ENCODE peak calls at places on chromosomes 11 and 22, in six cellular contexts. N is sigmoid colon, P is tibial artery, S is AG04450, T is esophagus squamous epithelium, L is right lobe of liver. M is an unnamed sample.

GRCh38 chr11:11577246-11577855 is 44.5 kb downstream of the GALNT18 start:
- DNase-seq in N (no peak), P (no peak), S (no peak), T (no peak), L (no peak), M (no peak)

GRCh38 chr11:28697920-28698827 is 590.0 kb downstream of the METTL15 start:
- DNase-seq in N (no peak), P (peak; percentile 41), S (no peak), T (no peak), L (peak; percentile 45), M (no peak)

GRCh38 chr11:76654310-76654851 is 16.2 kb downstream of the LRRC32 start:
- DNase-seq in N (peak; percentile 91), P (peak; percentile 81), S (peak; percentile 95), T (no peak), L (no peak), M (peak; percentile 55)

GRCh38 chr11:45385423-45385822 is 99.3 kb upstream of the SYT13 start:
- DNase-seq in N (no peak), P (no peak), S (no peak), T (no peak), L (no peak), M (no peak)

GRCh38 chr22:32850591-32851517 is 49.3 kb downstream of the TIMP3 start:
- DNase-seq in N (peak; percentile 97), P (peak; percentile 95), S (no peak), T (no peak), L (peak; percentile 64), M (no peak)

GRCh38 chr11:109123811-109124787 is 297.9 kb upstream of the C11orf87 start:
- DNase-seq in N (no peak), P (no peak), S (no peak), T (no peak), L (no peak), M (no peak)

GRCh38 chr11:114448749-114449484 is 9.7 kb downstream of the REXO2 start:
- DNase-seq in N (no peak), P (no peak), S (no peak), T (no peak), L (no peak), M (no peak)

GRCh38 chr11:13080861-13081260 is 71.7 kb downstream of the RASSF10 start:
- DNase-seq in N (no peak), P (no peak), S (no peak), T (no peak), L (no peak), M (no peak)

GRCh38 chr11:118910309-118911112 is 15.2 kb downstream of the BCL9L start:
- DNase-seq in N (peak; percentile 94), P (peak; percentile 71), S (peak; percentile 81), T (no peak), L (peak; percentile 60), M (peak; percentile 80)

GRCh38 chr22:39490135-39490798 is 11.8 kb upstream of the MIEF1 start:
- DNase-seq in N (peak; percentile 85), P (peak; percentile 77), S (no peak), T (peak; percentile 28), L (peak; percentile 80), M (peak; percentile 83)

GRCh38 chr11:8070417-8071101 is 10.5 kb upstream of the TUB start:
- DNase-seq in N (no peak), P (peak; percentile 20), S (no peak), T (no peak), L (no peak), M (no peak)

GRCh38 chr11:122755941-122756340 is 82.4 kb upstream of the CRTAM start:
- DNase-seq in N (no peak), P (no peak), S (no peak), T (no peak), L (no peak), M (no peak)

GRCh38 chr11:122754028-122754427 is 84.3 kb upstream of the CRTAM start:
- DNase-seq in N (no peak), P (no peak), S (no peak), T (no peak), L (no peak), M (no peak)

GRCh38 chr11:122755409-122755808 is 82.9 kb upstream of the CRTAM start:
- DNase-seq in N (no peak), P (no peak), S (no peak), T (no peak), L (no peak), M (no peak)

GRCh38 chr11:122756417-122756816 is 81.9 kb upstream of the CRTAM start:
- DNase-seq in N (peak; percentile 69), P (peak; percentile 47), S (no peak), T (peak; percentile 9), L (no peak), M (peak; percentile 73)

GRCh38 chr11:122754553-122755322 is 83.6 kb upstream of the CRTAM start:
- DNase-seq in N (peak; percentile 27), P (no peak), S (no peak), T (no peak), L (no peak), M (no peak)
- TF ChIP-seq CTCF in N (no peak), P (no peak), S (peak; percentile 40), T (peak; percentile 24), L (peak; percentile 42), M (no peak)

DNA sequence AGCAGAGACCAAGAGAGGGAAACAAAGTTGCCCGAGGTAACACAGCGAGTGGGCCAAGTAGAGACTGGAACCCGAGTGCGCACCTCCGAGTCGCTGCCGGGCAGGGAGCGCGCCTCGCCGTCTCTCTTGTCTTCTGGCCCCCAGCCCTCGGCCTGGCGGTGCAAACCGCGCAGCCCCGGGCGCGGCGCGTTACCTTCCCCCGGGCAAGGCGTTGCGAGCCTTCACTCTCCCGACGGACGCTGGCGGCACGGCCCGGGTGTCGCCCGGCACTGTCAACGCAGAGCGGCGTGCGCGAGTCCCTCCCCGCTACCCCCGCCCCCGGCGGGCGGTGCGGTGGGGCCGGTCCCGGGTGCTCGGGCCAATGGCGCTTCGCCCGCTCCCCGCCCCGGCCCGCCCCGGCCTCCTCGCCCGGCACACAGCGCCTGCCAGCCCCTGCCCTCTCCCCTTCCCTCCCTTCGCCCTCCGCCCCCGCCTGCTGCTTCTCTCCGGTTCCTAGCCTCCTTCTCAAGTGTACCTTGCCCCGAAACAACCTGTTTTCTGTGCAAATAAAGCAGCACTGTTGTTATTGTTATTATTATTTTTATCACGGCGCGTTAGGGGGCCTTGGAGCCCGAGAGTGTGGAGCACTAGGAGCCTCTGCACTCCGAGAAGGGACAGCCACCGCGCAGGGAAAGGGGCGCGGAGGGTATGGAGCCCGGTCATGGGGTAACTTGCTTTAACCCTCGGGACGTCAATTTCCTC is at the start of gene SYTL2:
- DNase-seq in N (peak; percentile 73), P (peak; percentile 58), S (no peak), T (no peak), L (peak; percentile 80), M (peak; percentile 93)
- H3K27ac ChIP-seq in N (no peak within 1 kb of the TSS), P (peak within 1 kb of the TSS; percentile 74), S (no peak within 1 kb of the TSS), T (peak within 1 kb of the TSS; percentile 72), L (peak within 1 kb of the TSS; percentile 9), M (no peak within 1 kb of the TSS)

GRCh38 chr11:79228417-79228755 is 212.4 kb downstream of the TENM4 start:
- DNase-seq in N (no peak), P (no peak), S (no peak), T (no peak), L (no peak), M (no peak)

GRCh38 chr11:79226136-79226535 is 214.7 kb downstream of the TENM4 start:
- DNase-seq in N (no peak), P (no peak), S (no peak), T (no peak), L (no peak), M (no peak)

GRCh38 chr11:79229047-79229446 is 211.8 kb downstream of the TENM4 start:
- DNase-seq in N (no peak), P (no peak), S (no peak), T (no peak), L (no peak), M (no peak)

GRCh38 chr11:79227308-79227707 is 213.5 kb downstream of the TENM4 start:
- DNase-seq in N (no peak), P (no peak), S (no peak), T (no peak), L (no peak), M (no peak)

GRCh38 chr11:79227732-79228416 is 213.0 kb downstream of the TENM4 start:
- DNase-seq in N (no peak), P (no peak), S (no peak), T (no peak), L (no peak), M (no peak)
- TF ChIP-seq CTCF in N (no peak), P (no peak), S (no peak), T (no peak), L (no peak), M (no peak)

GRCh38 chr11:102449651-102450570 is 2.7 kb downstream of the TMEM123 start:
- DNase-seq in N (no peak), P (no peak), S (no peak), T (no peak), L (no peak), M (no peak)

GRCh38 chr11:102447193-102447592 is 5.4 kb downstream of the TMEM123 start:
- DNase-seq in N (no peak), P (no peak), S (no peak), T (no peak), L (no peak), M (no peak)

GRCh38 chr11:102448869-102449224 is 3.7 kb downstream of the TMEM123 start:
- DNase-seq in N (no peak), P (no peak), S (no peak), T (no peak), L (no peak), M (no peak)

GRCh38 chr11:102446606-102447005 is 6.0 kb downstream of the TMEM123 start:
- DNase-seq in N (no peak), P (no peak), S (no peak), T (no peak), L (no peak), M (no peak)

DNA sequence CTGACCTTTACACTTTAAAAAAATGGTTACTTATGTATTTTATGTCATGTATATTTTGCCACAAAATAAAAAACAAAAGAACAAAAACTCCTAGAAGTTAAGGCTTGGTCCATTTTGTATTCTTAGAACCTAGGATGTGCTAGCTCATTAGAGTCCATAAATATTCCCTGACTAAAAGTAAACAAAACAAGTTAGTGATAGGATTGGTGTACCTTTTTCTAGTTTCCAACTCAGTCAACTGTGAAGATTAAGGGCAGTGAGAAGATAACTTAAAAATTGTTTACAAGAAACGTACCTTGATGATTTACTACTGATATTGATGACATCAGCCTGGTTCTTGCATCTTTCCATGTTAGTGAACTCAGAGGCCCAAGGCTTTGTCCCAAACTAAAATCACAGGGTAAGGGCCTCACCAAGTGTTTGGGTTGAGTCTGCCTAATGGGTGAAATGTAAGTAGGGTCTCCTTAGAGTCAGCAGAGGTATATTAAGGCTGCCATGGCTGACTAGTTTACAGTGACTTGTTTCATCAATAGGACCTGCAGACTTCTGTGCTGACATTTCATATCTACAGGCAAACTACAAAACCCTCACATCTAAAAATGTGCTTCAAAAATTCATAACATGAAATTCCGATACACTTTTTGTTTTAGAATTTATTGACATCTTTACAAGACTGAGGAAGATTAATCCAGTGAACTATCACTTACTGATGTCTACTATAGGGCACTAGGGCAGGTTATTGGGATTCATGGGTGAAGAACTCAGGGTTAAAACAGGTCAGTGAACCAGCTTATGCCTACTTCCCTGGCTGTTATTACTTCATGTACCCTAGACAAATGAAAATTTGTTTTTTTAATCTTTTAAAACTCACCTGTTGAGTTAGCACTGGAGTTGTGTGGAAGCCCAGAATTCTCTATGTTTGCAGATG is 4.4 kb downstream of the TMEM123 start:
- DNase-seq in N (no peak), P (no peak), S (no peak), T (no peak), L (no peak), M (no peak)
- H3K27ac ChIP-seq in N (no peak overlapping the region), P (no peak overlapping the region), S (no peak overlapping the region), T (peak overlapping the region; percentile 9), L (peak overlapping the region; percentile 13), M (no peak overlapping the region)